ENCODE peak calls at places on chromosomes 6 and 20, in six cellular contexts. O is SK-N-SH, Q is thoracic aorta, L is AG04450, X is upper lobe of right lung, R is ovary. B is an unnamed sample.

GRCh38 chr6:125748534-125749111 is 809 bp upstream of the HEY2 start:
- DNase-seq in R (no peak), L (no peak), O (peak; percentile 36), Q (no peak), X (no peak), B (no peak)

GRCh38 chr6:131023834-131024504 is 39.1 kb downstream of the EPB41L2 start:
- DNase-seq in X (no peak), Q (no peak), L (peak; percentile 36), O (no peak), R (no peak), B (no peak)

GRCh38 chr6:122589115-122589514 is 21.1 kb upstream of the PKIB start:
- DNase-seq in L (no peak), R (no peak), X (no peak), O (no peak), Q (no peak), B (no peak)

GRCh38 chr6:91715171-91715805 is 1128.4 kb upstream of the MAP3K7 start:
- DNase-seq in Q (no peak), L (no peak), R (no peak), O (no peak), X (no peak), B (no peak)

GRCh38 chr6:3308106-3308505 is 49.4 kb downstream of the PSMG4 start:
- DNase-seq in X (no peak), L (no peak), R (no peak), Q (no peak), O (no peak), B (no peak)

GRCh38 chr6:163191704-163192537 is 222.6 kb upstream of the QKI start:
- DNase-seq in X (no peak), R (no peak), Q (no peak), L (no peak), O (no peak), B (no peak)

GRCh38 chr20:43549416-43550136 is 9.3 kb upstream of the SGK2 start:
- DNase-seq in R (no peak), Q (no peak), L (no peak), O (no peak), X (no peak), B (no peak)

GRCh38 chr6:45658958-45659357 is 281.2 kb upstream of the SUPT3H start:
- DNase-seq in O (no peak), L (no peak), Q (no peak), X (no peak), R (no peak), B (no peak)

GRCh38 chr6:114467931-114468330 is 125.1 kb upstream of the HS3ST5 start:
- DNase-seq in L (no peak), Q (no peak), R (no peak), X (no peak), O (no peak), B (no peak)

GRCh38 chr20:23149623-23150279 is 63.6 kb upstream of the CD93 start:
- DNase-seq in Q (no peak), L (no peak), X (no peak), O (no peak), R (no peak), B (no peak)

GRCh38 chr6:133549252-133549925 is 308.2 kb downstream of the EYA4 start:
- DNase-seq in X (no peak), R (no peak), O (no peak), L (no peak), Q (no peak), B (no peak)

GRCh38 chr6:142753196-142753595 is 191.8 kb downstream of the HIVEP2 start:
- DNase-seq in O (no peak), Q (no peak), R (no peak), X (no peak), L (no peak), B (no peak)

GRCh38 chr6:169930799-169931198 is 179.4 kb downstream of the ERMARD start:
- DNase-seq in Q (no peak), R (no peak), O (no peak), X (no peak), L (no peak), B (no peak)

GRCh38 chr6:119078449-119079287 is at the start of gene FAM184A:
- DNase-seq in X (peak; percentile 87), R (peak; percentile 81), L (no peak), O (peak; percentile 90), Q (no peak), B (no peak)

GRCh38 chr20:25549866-25550477 is 35.4 kb downstream of the NINL start:
- DNase-seq in Q (no peak), O (no peak), X (no peak), L (peak; percentile 29), R (no peak), B (no peak)

GRCh38 chr6:97177905-97178304 is 105.1 kb downstream of the MMS22L start:
- DNase-seq in R (no peak), L (no peak), O (no peak), Q (no peak), X (no peak), B (no peak)

GRCh38 chr20:38139919-38140753 is 24.9 kb downstream of the TGM2 start:
- DNase-seq in X (peak; percentile 51), O (peak; percentile 84), Q (no peak), R (no peak), L (no peak), B (no peak)

GRCh38 chr6:142376115-142376514 is 74.3 kb downstream of the ADGRG6 start:
- DNase-seq in X (no peak), Q (no peak), R (no peak), O (no peak), L (no peak), B (no peak)

GRCh38 chr6:111604259-111605099 is 1.2 kb downstream of the TRAF3IP2 start:
- DNase-seq in Q (peak; percentile 51), O (no peak), X (no peak), L (no peak), R (peak; percentile 59), B (no peak)

GRCh38 chr6:66226099-66226498 is 519.1 kb upstream of the EYS start:
- DNase-seq in X (no peak), R (no peak), O (peak; percentile 18), L (no peak), Q (no peak), B (no peak)

GRCh38 chr20:19787366-19787765 is 29.3 kb downstream of the RIN2 start:
- DNase-seq in L (no peak), X (no peak), O (no peak), R (no peak), Q (no peak), B (no peak)

GRCh38 chr6:138107078-138107751 is at the start of gene PERP:
- DNase-seq in Q (no peak), L (no peak), X (peak; percentile 91), R (peak; percentile 46), O (peak; percentile 42), B (no peak)

GRCh38 chr6:90716345-90716744 is 129.5 kb upstream of the MAP3K7 start:
- DNase-seq in Q (no peak), R (no peak), L (no peak), X (no peak), O (no peak), B (no peak)

DNA sequence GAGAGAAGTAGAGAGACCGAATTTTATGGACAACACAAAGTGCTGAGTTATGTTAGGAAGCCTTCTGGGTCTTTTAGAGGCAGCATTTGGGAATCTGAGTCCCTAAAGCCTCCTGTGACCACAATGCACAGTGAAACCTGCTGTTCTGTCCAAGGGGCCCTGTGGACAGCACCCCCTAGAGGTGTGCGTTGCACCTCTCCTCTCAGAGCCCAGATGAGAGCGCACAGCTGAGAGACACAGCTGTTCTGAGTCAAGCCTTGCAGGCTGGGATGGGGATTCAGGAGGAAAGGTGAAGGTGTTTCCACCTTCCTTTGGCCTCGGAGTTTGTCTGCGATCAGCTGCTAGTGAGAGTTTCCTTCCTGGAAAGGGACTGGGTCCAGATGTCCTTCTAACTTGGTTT is 13.0 kb downstream of the PCK1 start:
- DNase-seq in O (no peak), R (no peak), Q (no peak), L (no peak), X (no peak), B (no peak)
- H3K27me3 ChIP-seq in O (peaks cover 16% of the 10 kb centered on the region), R (no peaks in the 10 kb centered on the region), Q (no peaks in the 10 kb centered on the region), L (peaks cover 13% of the 10 kb centered on the region), X (peaks cover 23% of the 10 kb centered on the region), B (peaks cover 16% of the 10 kb centered on the region)

GRCh38 chr6:88157106-88157505 is 9.0 kb downstream of the CNR1 start:
- DNase-seq in Q (no peak), L (no peak), X (no peak), R (no peak), O (no peak), B (no peak)
- TF ChIP-seq CTCF in Q (no peak), L (no peak), X (no peak), R (no peak), O (peak; percentile 20), B (no peak)

GRCh38 chr20:48919336-48919881 is 2.1 kb upstream of the ARFGEF2 start:
- DNase-seq in X (no peak), O (no peak), R (no peak), Q (no peak), L (no peak), B (no peak)

GRCh38 chr20:48920527-48921167 is 864 bp upstream of the ARFGEF2 start:
- DNase-seq in Q (no peak), R (no peak), X (no peak), L (no peak), O (no peak), B (no peak)

GRCh38 chr20:48921883-48922867 is 664 bp downstream of the ARFGEF2 start:
- DNase-seq in R (no peak), Q (no peak), L (no peak), O (peak; percentile 85), X (no peak), B (no peak)

GRCh38 chr20:48921168-48921882 is at the start of gene ARFGEF2:
- DNase-seq in X (peak; percentile 97), R (peak; percentile 94), O (peak; percentile 99), L (peak; percentile 56), Q (peak; percentile 63), B (no peak)

GRCh38 chr20:48919882-48920526 is 1.5 kb upstream of the ARFGEF2 start:
- DNase-seq in X (no peak), L (no peak), R (no peak), Q (no peak), O (no peak), B (no peak)
- H3K4me3 ChIP-seq in X (no peak overlapping the region), L (no peak overlapping the region), R (no peak overlapping the region), Q (peak overlapping the region; percentile 98), O (no peak overlapping the region), B (no peak overlapping the region)

GRCh38 chr6:28767133-28767532 is 156.7 kb downstream of the TRIM27 start:
- DNase-seq in Q (no peak), L (no peak), O (no peak), R (no peak), X (no peak), B (no peak)

GRCh38 chr6:28766426-28766825 is 157.4 kb downstream of the TRIM27 start:
- DNase-seq in R (no peak), O (no peak), X (no peak), Q (no peak), L (no peak), B (no peak)

GRCh38 chr6:28767691-28768090 is 156.1 kb downstream of the TRIM27 start:
- DNase-seq in L (no peak), R (no peak), X (no peak), Q (no peak), O (no peak), B (no peak)

GRCh38 chr6:28764761-28765282 is 159.0 kb downstream of the TRIM27 start:
- DNase-seq in X (no peak), O (no peak), L (no peak), Q (no peak), R (no peak), B (no peak)

DNA sequence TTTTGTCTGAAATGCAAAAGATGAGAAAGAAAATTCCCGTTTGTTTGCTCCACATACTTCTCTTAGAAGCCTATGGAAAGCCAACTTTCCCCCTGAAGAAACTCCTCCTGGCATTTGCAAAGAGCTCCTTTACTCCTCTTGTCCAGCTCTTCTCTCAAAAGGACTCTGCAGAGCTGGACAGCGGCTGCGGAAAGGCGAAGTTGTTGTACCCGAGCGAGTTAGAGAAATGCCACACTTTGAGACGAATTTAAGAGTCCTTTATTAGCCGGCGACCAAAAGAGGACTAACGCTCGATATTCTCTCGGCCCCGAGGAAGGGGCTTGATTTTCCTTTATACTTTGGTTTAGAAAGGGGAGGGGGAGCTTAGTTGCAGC is 157.8 kb downstream of the TRIM27 start:
- DNase-seq in R (no peak), O (no peak), L (no peak), Q (no peak), X (no peak), B (no peak)
- H3K27me3 ChIP-seq in R (no peaks in the 10 kb centered on the region), O (peaks cover 79% of the 10 kb centered on the region), L (peaks cover 34% of the 10 kb centered on the region), Q (no peaks in the 10 kb centered on the region), X (peaks cover 90% of the 10 kb centered on the region), B (peaks cover 17% of the 10 kb centered on the region)

B was measured in BJ.